ENCODE peak calls at places on chromosome 10, in ten cellular contexts. J is kidney, N is AG04450, I is heart right ventricle, O is RWPE2, M is fibroblast of mammary gland, W is OCI-LY7, A is GM12865, Y is A549, R is foreskin fibroblast. X is an unnamed sample.

GRCh38 chr10:86110156-86110786 is 256.3 kb downstream of the GRID1 start:
- DNase-seq in J (no peak), N (no peak), I (no peak), O (no peak), M (no peak), W (no peak), A (peak; percentile 7), Y (no peak), R (no peak), X (no peak)

GRCh38 chr10:61136151-61136550 is 192.2 kb upstream of the RHOBTB1 start:
- DNase-seq in J (no peak), N (no peak), I (no peak), O (no peak), M (no peak), W (no peak), A (no peak), Y (no peak), R (peak; percentile 10), X (peak; percentile 33)

GRCh38 chr10:27701971-27702537 is 43.6 kb downstream of the MKX start:
- DNase-seq in J (no peak), N (no peak), I (no peak), O (no peak), M (no peak), W (no peak), A (no peak), Y (no peak), R (no peak), X (no peak)

GRCh38 chr10:129057856-129058663 is 409.0 kb upstream of the MGMT start:
- DNase-seq in J (no peak), N (no peak), I (no peak), O (no peak), M (no peak), W (no peak), A (peak; percentile 74), Y (no peak), R (no peak), X (no peak)

GRCh38 chr10:90960355-90960814 is 39.5 kb upstream of the ANKRD1 start:
- DNase-seq in J (no peak), N (peak; percentile 32), I (no peak), O (no peak), M (peak; percentile 99), W (no peak), A (peak; percentile 45), Y (peak; percentile 28), R (peak; percentile 97), X (peak; percentile 56)

GRCh38 chr10:21020545-21020944 is 123.4 kb upstream of the NEBL start:
- DNase-seq in J (no peak), N (no peak), I (no peak), O (no peak), M (peak; percentile 46), W (peak; percentile 80), A (peak; percentile 82), Y (peak; percentile 51), R (peak; percentile 5), X (peak; percentile 13)

GRCh38 chr10:122748496-122748895 is 48.9 kb upstream of the C10orf120 start:
- DNase-seq in J (no peak), N (no peak), I (no peak), O (no peak), M (no peak), W (no peak), A (no peak), Y (no peak), R (no peak), X (no peak)

GRCh38 chr10:131929122-131929845 is 28.5 kb downstream of the PPP2R2D start:
- DNase-seq in J (no peak), N (no peak), I (no peak), O (no peak), M (no peak), W (no peak), A (no peak), Y (no peak), R (no peak), X (no peak)

GRCh38 chr10:47336387-47337134 is 11.6 kb upstream of the RBP3 start:
- DNase-seq in J (peak; percentile 55), N (peak; percentile 61), I (no peak), O (peak; percentile 24), M (no peak), W (no peak), A (no peak), Y (no peak), R (no peak), X (no peak)

DNA sequence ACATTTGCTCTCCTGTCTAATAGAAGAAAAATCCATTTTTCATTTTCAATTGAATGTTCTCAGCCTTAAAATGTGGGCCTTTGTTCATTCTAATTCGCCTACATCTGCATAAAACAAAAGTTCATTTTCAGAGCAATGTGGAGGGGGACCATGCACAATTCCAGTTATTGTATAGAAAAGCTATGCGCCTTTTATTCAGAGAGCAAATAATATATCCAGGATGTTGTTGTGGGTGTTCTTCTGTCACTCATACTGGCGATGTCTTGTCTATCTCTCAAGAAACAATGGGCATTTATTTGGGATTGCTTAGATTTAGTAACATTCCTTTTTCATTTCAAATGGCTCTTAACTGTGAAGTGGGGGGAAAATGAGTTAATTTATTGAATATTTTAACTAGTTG is 56.4 kb downstream of the KIF5B start:
- DNase-seq in J (no peak), N (no peak), I (no peak), O (no peak), M (no peak), W (no peak), A (no peak), Y (no peak), R (no peak), X (no peak)
- TF ChIP-seq CTCF in J (no peak), N (no peak), I (no peak), O (no peak), M (no peak), W (no peak), A (no peak), Y (no peak), R (no peak), X (no peak)

DNA sequence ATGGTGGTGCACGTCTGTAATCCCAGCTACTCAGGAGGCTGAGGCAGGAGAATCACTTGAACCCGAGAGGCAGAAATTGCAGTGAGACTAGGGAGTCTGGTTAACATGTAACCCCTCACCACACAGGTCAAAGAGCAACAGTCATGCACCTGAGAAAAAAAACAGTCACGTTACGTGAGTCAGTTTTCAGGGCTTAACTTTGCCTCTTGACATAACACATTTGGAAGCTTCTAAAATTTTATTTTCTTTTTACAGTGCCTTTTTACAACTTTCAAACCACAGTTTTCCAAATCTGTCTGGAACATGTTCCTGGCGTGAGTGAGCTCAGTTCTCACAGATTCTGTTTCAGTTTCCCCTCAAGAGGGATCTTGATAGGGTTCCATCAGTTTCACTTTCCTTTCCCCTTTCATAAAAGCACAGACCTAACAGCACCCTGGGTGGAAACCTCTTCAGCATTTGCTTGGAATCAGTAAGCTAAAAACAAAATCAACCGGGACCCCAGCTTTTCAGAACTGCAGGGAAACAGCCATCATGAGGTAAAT is 4.4 kb downstream of the IFIT3 start:
- DNase-seq in J (no peak), N (no peak), I (no peak), O (no peak), M (peak; percentile 76), W (peak; percentile 59), A (peak; percentile 91), Y (no peak), R (peak; percentile 54), X (peak; percentile 28)
- H3K4me3 ChIP-seq in J (peak overlapping the region; percentile 62), N (peak overlapping the region; percentile 42), I (no peak overlapping the region), O (peak overlapping the region; percentile 4), M (peak overlapping the region; percentile 36), W (peak overlapping the region; percentile 60), A (peak overlapping the region; percentile 90), Y (no peak overlapping the region), R (peak overlapping the region; percentile 51), X (no peak overlapping the region)

DNA sequence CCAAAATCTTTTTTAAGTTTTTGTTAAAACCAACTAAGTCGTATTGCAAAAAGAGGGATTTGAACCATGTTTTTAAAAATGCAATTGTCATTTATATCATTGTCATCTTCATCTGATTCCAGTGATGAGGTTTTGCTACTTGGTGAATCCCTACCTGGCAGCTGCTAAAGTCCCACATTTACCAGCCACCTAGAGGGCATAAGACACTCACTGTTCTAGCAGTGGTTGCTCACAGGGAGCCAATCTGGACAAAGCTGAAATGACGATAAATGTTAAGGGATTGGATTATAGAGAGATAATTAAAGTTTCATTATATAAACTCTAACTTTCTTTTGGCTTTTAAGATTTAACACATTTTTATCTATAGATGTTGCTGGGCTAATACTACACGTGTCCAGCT is 18.7 kb downstream of the KIFBP start:
- DNase-seq in J (no peak), N (no peak), I (no peak), O (no peak), M (no peak), W (no peak), A (peak; percentile 24), Y (no peak), R (no peak), X (no peak)
- TF ChIP-seq CTCF in J (no peak), N (no peak), I (peak; percentile 6), O (no peak), M (no peak), W (peak; percentile 20), A (peak; percentile 6), Y (no peak), R (no peak), X (no peak)

DNA sequence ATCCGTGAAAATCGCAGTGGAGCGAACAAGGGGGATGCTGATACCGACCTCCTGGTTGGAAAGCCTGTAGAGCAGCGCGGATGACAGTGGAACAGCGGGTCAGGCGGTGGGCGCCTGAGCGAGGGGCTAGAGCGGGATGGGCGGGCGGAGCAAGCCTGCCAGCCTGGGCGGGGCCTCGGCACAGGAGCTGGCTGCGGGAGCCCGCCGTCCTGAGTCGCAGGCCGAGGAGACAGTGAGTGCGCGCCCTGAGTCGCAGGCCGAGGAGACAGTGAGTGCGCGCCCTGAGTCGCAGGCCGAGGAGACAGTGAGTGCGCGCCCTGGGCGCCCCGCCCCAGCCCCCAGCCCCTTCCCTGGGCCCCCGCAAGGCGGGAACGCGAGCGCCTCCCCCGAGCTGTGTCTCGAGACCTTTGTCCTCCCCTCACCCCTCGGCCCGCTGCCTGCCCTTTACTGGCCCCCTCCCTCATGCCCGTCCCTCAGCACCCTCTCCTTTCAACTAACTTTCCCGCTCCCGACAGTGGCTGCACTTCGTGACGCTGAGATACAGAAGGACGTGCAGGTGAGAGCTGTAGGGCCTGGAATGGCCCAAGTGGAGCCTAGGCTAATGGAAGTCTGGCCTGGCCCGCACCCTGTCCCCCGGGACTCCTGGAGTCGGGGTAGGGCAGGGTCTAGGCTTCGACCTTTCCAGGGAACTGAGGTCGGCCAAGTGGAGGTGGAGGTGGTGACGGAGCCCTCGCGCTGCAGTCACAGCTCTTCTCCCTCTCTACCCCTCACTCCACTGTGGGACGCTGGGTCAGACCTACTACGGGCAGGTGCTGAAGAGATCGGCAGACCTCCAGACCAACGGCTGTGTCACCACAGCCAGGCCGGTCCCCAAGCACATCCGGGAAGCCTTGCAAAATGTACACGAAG is at the start of gene AS3MT:
- DNase-seq in J (peak; percentile 81), N (no peak), I (peak; percentile 45), O (no peak), M (no peak), W (no peak), A (no peak), Y (peak; percentile 52), R (no peak), X (peak; percentile 30)
- H3K4me3 ChIP-seq in J (peak within 1 kb of the TSS; percentile 80), N (peak within 1 kb of the TSS; percentile 59), I (peak within 1 kb of the TSS; percentile 39), O (peak within 1 kb of the TSS; percentile 39), M (peak within 1 kb of the TSS; percentile 56), W (no peak within 1 kb of the TSS), A (no peak within 1 kb of the TSS), Y (peak within 1 kb of the TSS; percentile 55), R (peak within 1 kb of the TSS; percentile 58), X (peak within 1 kb of the TSS; percentile 47)